ENCODE peak calls at places on chromosomes 7 and 10, in seven cellular contexts. V is activated CD4-positive, alpha-beta T cell treated with anti-CD3 and anti-CD28 coated beads, Interleukin-2, amount 10 ng/mL, durations not matched to agents 7 days and 5 days; B is brain microvascular endothelial cell; Z is stimulated activated CD8-positive, alpha-beta memory T cell treated with anti-CD3 and anti-CD28 coated beads, Interleukin-4, amount 100 ng/mL, for 24 hours; L is Caco-2; M is fibroblast of villous mesenchyme; F is NCI-H526 treated with DMSO at 0.1 percent for 48 hours. A is an unnamed sample.

GRCh38 chr7:6012355-6013104 is 3.5 kb downstream of the AIMP2 start:
- DNase-seq in V (no peak), B (peak; percentile 9), Z (no peak), L (no peak), M (peak; percentile 85), F (no peak), A (no peak)

GRCh38 chr10:68202965-68203358 is 29.0 kb downstream of the ATOH7 start:
- DNase-seq in V (no peak), B (peak; percentile 59), Z (no peak), L (no peak), M (peak; percentile 28), F (no peak), A (no peak)

GRCh38 chr10:23120001-23120934 is 24.9 kb downstream of the MSRB2 start:
- DNase-seq in V (no peak), B (no peak), Z (no peak), L (no peak), M (no peak), F (no peak), A (no peak)

GRCh38 chr7:25672476-25672875 is 444.2 kb upstream of the NPVF start:
- DNase-seq in V (no peak), B (no peak), Z (no peak), L (no peak), M (no peak), F (no peak), A (no peak)

GRCh38 chr7:73851410-73852338 is 9.3 kb upstream of the TMEM270 start:
- DNase-seq in V (peak; percentile 36), B (peak; percentile 93), Z (no peak), L (no peak), M (peak; percentile 97), F (peak; percentile 91), A (no peak)

GRCh38 chr10:118990326-118990725 is 39.2 kb upstream of the NANOS1 start:
- DNase-seq in V (no peak), B (no peak), Z (no peak), L (no peak), M (no peak), F (no peak), A (no peak)

GRCh38 chr7:111958889-111959288 is 247.3 kb downstream of the DOCK4 start:
- DNase-seq in V (no peak), B (no peak), Z (no peak), L (no peak), M (no peak), F (no peak), A (no peak)

GRCh38 chr7:94396044-94396443 is 1.3 kb downstream of the COL1A2 start:
- DNase-seq in V (no peak), B (peak; percentile 68), Z (no peak), L (no peak), M (peak; percentile 68), F (no peak), A (no peak)

GRCh38 chr10:98320476-98321202 is 52.6 kb upstream of the LOXL4 start:
- DNase-seq in V (no peak), B (no peak), Z (no peak), L (no peak), M (no peak), F (no peak), A (no peak)

GRCh38 chr7:128190051-128190640 is 50.9 kb upstream of the LEP start:
- DNase-seq in V (no peak), B (no peak), Z (no peak), L (no peak), M (no peak), F (no peak), A (no peak)

GRCh38 chr7:116571552-116571951 is 46.7 kb downstream of the CAV1 start:
- DNase-seq in V (no peak), B (no peak), Z (no peak), L (no peak), M (no peak), F (no peak), A (no peak)

GRCh38 chr10:112286837-112287818 is 3.9 kb downstream of the TECTB start:
- DNase-seq in V (no peak), B (no peak), Z (no peak), L (no peak), M (no peak), F (no peak), A (no peak)

GRCh38 chr10:35396560-35397434 is 60.5 kb downstream of the CCNY start:
- DNase-seq in V (no peak), B (no peak), Z (no peak), L (no peak), M (no peak), F (no peak), A (no peak)

GRCh38 chr10:89250814-89251416 is 660 bp downstream of the LIPA start:
- DNase-seq in V (no peak), B (no peak), Z (no peak), L (no peak), M (no peak), F (no peak), A (no peak)

GRCh38 chr7:127153315-127153714 is 99.4 kb downstream of the GRM8 start:
- DNase-seq in V (no peak), B (no peak), Z (no peak), L (no peak), M (no peak), F (no peak), A (no peak)

GRCh38 chr7:129535896-129536295 is 33.6 kb downstream of the SMKR1 start:
- DNase-seq in V (no peak), B (no peak), Z (no peak), L (no peak), M (no peak), F (no peak), A (no peak)

GRCh38 chr10:97573021-97573420 is 442 bp downstream of the ANKRD2 start:
- DNase-seq in V (no peak), B (peak; percentile 25), Z (no peak), L (no peak), M (no peak), F (no peak), A (no peak)

GRCh38 chr7:303425-303824 is 13.5 kb downstream of the FOXL3 start:
- DNase-seq in V (no peak), B (no peak), Z (no peak), L (peak; percentile 24), M (no peak), F (no peak), A (no peak)

GRCh38 chr7:5627745-5628547 is 153.5 kb downstream of the RNF216 start:
- DNase-seq in V (no peak), B (no peak), Z (no peak), L (no peak), M (no peak), F (no peak), A (no peak)

GRCh38 chr7:99839560-99840011 is 11.8 kb downstream of the CYP3A43 start:
- DNase-seq in V (no peak), B (no peak), Z (no peak), L (peak; percentile 38), M (no peak), F (peak; percentile 99), A (no peak)

GRCh38 chr7:44189286-44189992 is at the start of gene GCK:
- DNase-seq in V (no peak), B (no peak), Z (no peak), L (no peak), M (no peak), F (no peak), A (no peak)

GRCh38 chr10:104762793-104763192 is 121.7 kb downstream of the SORCS3 start:
- DNase-seq in V (no peak), B (no peak), Z (no peak), L (no peak), M (no peak), F (no peak), A (no peak)

GRCh38 chr7:151665363-151665762 is 145.7 kb upstream of the RHEB start:
- DNase-seq in V (no peak), B (peak; percentile 94), Z (no peak), L (no peak), M (peak; percentile 92), F (no peak), A (no peak)

GRCh38 chr7:74452748-74453320 is 872 bp upstream of the GTF2IRD1 start:
- DNase-seq in V (no peak), B (no peak), Z (no peak), L (no peak), M (peak; percentile 89), F (no peak), A (no peak)

GRCh38 chr10:117253908-117254307 is 13.0 kb downstream of the SLC18A2 start:
- DNase-seq in V (no peak), B (no peak), Z (no peak), L (no peak), M (no peak), F (no peak), A (no peak)